ENCODE peak calls at places on chromosomes 4 and X, in seven cellular contexts. H, W, I, R, V, G and E are unnamed samples.

GRCh38 chrX:31199051-31199769 is 127.4 kb upstream of the FTHL17 start:
- DNase-seq in H (no peak), W (peak), I (no peak), R (no peak), V (no peak), G (no peak), E (peak)

GRCh38 chr4:124710911-124711310 is 1.6 kb downstream of the ANKRD50 start:
- DNase-seq in H (no peak), W (peak), I (no peak), R (no peak), V (no peak), G (no peak), E (peak)

GRCh38 chrX:45850197-45850774 is 649.6 kb upstream of the DIPK2B start:
- DNase-seq in H (peak), W (peak), I (no peak), R (peak), V (no peak), G (no peak), E (peak)

GRCh38 chr4:77618383-77619241 is 13.0 kb downstream of the CXCL13 start:
- DNase-seq in H (peak), W (peak), I (peak), R (peak), V (peak), G (peak), E (peak)

GRCh38 chr4:56434599-56435000 is 815 bp downstream of the PPAT start:
- DNase-seq in H (peak), W (no peak), I (no peak), R (no peak), V (no peak), G (no peak), E (peak)

GRCh38 chr4:152363086-152363485 is 172.8 kb downstream of the FBXW7 start:
- DNase-seq in H (no peak), W (no peak), I (no peak), R (no peak), V (no peak), G (no peak), E (peak)

GRCh38 chr4:22713841-22714240 is 21.1 kb downstream of the GBA3 start:
- DNase-seq in H (no peak), W (no peak), I (no peak), R (no peak), V (no peak), G (no peak), E (no peak)

GRCh38 chr4:18020145-18020670 is 1.3 kb downstream of the LCORL start:
- DNase-seq in H (peak), W (peak), I (no peak), R (peak), V (no peak), G (peak), E (peak)

GRCh38 chr4:150329338-150329737 is 251.1 kb downstream of the DCLK2 start:
- DNase-seq in H (no peak), W (no peak), I (no peak), R (no peak), V (no peak), G (no peak), E (no peak)

GRCh38 chrX:41664307-41665299 is 24.2 kb upstream of the GPR34 start:
- DNase-seq in H (no peak), W (no peak), I (no peak), R (no peak), V (no peak), G (no peak), E (peak)

GRCh38 chr4:89113415-89113814 is 2.1 kb downstream of the TIGD2 start:
- DNase-seq in H (no peak), W (no peak), I (no peak), R (no peak), V (no peak), G (no peak), E (no peak)

GRCh38 chr4:4735136-4735754 is 124.2 kb upstream of the MSX1 start:
- DNase-seq in H (no peak), W (no peak), I (no peak), R (no peak), V (no peak), G (no peak), E (no peak)

GRCh38 chr4:108107729-108108382 is 60.9 kb downstream of the LEF1 start:
- DNase-seq in H (no peak), W (no peak), I (no peak), R (no peak), V (no peak), G (no peak), E (no peak)

GRCh38 chrX:134469481-134469880 is 9.5 kb downstream of the HPRT1 start:
- DNase-seq in H (no peak), W (no peak), I (no peak), R (no peak), V (no peak), G (no peak), E (peak)

GRCh38 chr4:52646096-52646495 is 13.0 kb downstream of the USP46 start:
- DNase-seq in H (no peak), W (no peak), I (no peak), R (no peak), V (no peak), G (no peak), E (no peak)

GRCh38 chr4:121397941-121398601 is 17.3 kb upstream of the QRFPR start:
- DNase-seq in H (no peak), W (no peak), I (no peak), R (no peak), V (no peak), G (no peak), E (no peak)

GRCh38 chrX:434946-435345 is 48.2 kb upstream of the PPP2R3B start:
- DNase-seq in H (no peak), W (no peak), I (no peak), R (no peak), V (no peak), G (no peak), E (no peak)

GRCh38 chr4:27790911-27791310 is 930.3 kb downstream of the STIM2 start:
- DNase-seq in H (no peak), W (no peak), I (no peak), R (no peak), V (no peak), G (no peak), E (peak)

GRCh38 chr4:31995943-31996901 is 1276.1 kb downstream of the PCDH7 start:
- DNase-seq in H (peak), W (peak), I (no peak), R (peak), V (no peak), G (no peak), E (no peak)

GRCh38 chrX:129984196-129984962 is 1.9 kb downstream of the BCORL1 start:
- DNase-seq in H (peak), W (peak), I (peak), R (peak), V (no peak), G (peak), E (peak)

GRCh38 chr4:111905511-111905910 is 239.7 kb upstream of the FAM241A start:
- DNase-seq in H (no peak), W (no peak), I (no peak), R (no peak), V (no peak), G (no peak), E (no peak)

GRCh38 chr4:20203508-20203907 is 48.2 kb upstream of the SLIT2 start:
- DNase-seq in H (no peak), W (no peak), I (no peak), R (no peak), V (no peak), G (no peak), E (peak)

GRCh38 chr4:76199664-76200211 is 13.9 kb downstream of the SCARB2 start:
- DNase-seq in H (no peak), W (no peak), I (no peak), R (peak), V (no peak), G (peak), E (no peak)

GRCh38 chrX:2867191-2867590 is 38.5 kb downstream of the GYG2 start:
- DNase-seq in H (no peak), W (no peak), I (no peak), R (no peak), V (no peak), G (no peak), E (no peak)

GRCh38 chrX:10032147-10032546 is 65.0 kb downstream of the CLDN34 start:
- DNase-seq in H (no peak), W (no peak), I (no peak), R (no peak), V (no peak), G (no peak), E (no peak)

GRCh38 chrX:84187501-84188319 is at the start of gene RPS6KA6:
- DNase-seq in H (peak), W (peak), I (peak), R (peak), V (no peak), G (no peak), E (peak)

GRCh38 chr4:122456228-122457106 is at the start of gene IL2:
- DNase-seq in H (no peak), W (no peak), I (no peak), R (no peak), V (no peak), G (no peak), E (no peak)

GRCh38 chr4:20658456-20658855 is 41.8 kb upstream of the PACRGL start:
- DNase-seq in H (no peak), W (no peak), I (no peak), R (no peak), V (no peak), G (no peak), E (no peak)

GRCh38 chr4:183255487-183255886 is 64.6 kb downstream of the CLDN22 start:
- DNase-seq in H (no peak), W (no peak), I (no peak), R (no peak), V (no peak), G (no peak), E (peak)

GRCh38 chr4:72063726-72064125 is 31.9 kb downstream of the NPFFR2 start:
- DNase-seq in H (no peak), W (no peak), I (no peak), R (no peak), V (no peak), G (no peak), E (no peak)

GRCh38 chr4:25867781-25868180 is 5.0 kb upstream of the SEL1L3 start:
- DNase-seq in H (no peak), W (no peak), I (no peak), R (no peak), V (no peak), G (no peak), E (no peak)

GRCh38 chr4:25872851-25873631 is 10.3 kb upstream of the SEL1L3 start:
- DNase-seq in H (no peak), W (no peak), I (no peak), R (no peak), V (no peak), G (peak), E (no peak)

GRCh38 chr4:25865586-25865985 is 2.8 kb upstream of the SEL1L3 start:
- DNase-seq in H (no peak), W (peak), I (no peak), R (peak), V (peak), G (peak), E (peak)

GRCh38 chr4:25873632-25874129 is 10.9 kb upstream of the SEL1L3 start:
- DNase-seq in H (no peak), W (no peak), I (no peak), R (no peak), V (no peak), G (no peak), E (no peak)

DNA sequence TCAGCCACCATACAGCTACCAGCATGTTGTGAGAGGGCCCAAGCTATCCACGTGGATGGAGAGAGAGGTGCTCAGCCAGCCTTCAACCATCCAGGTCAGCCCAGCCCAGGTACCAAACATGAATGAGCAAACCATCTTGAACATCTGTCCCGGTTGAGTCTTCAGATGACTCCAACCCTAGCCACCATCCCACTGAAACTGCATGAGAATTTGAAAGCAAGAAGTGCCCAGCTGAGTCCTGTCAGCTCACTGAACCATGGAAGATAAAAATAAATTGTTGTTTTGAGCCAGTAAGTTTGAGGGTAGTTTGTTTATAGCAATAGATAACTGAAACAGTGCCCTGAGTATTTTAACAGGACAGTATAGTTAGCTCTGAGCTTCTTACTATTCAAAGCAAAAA is 7.3 kb upstream of the SEL1L3 start:
- DNase-seq in H (no peak), W (no peak), I (no peak), R (no peak), V (no peak), G (peak), E (no peak)
- H3K4me2 ChIP-seq in H (no peak), W (no peak), I (no peak), R (no peak), V (no peak), G (peak), E (no peak)

GRCh38 chr4:169266661-169267060 is 4.1 kb downstream of the SH3RF1 start:
- DNase-seq in H (no peak), W (no peak), I (no peak), R (no peak), V (no peak), G (no peak), E (peak)
- TF ChIP-seq EZH2phosphoT487 in H (no peak), W (no peak), I (no peak), R (no peak), V (no peak), G (no peak), E (no peak)

GRCh38 chrX:124217289-124218251 is 114.9 kb upstream of the TEX13D start:
- DNase-seq in H (peak), W (no peak), I (no peak), R (peak), V (no peak), G (peak), E (peak)
- H3K4me2 ChIP-seq in H (peak), W (no peak), I (peak), R (peak), V (no peak), G (peak), E (no peak)

DNA sequence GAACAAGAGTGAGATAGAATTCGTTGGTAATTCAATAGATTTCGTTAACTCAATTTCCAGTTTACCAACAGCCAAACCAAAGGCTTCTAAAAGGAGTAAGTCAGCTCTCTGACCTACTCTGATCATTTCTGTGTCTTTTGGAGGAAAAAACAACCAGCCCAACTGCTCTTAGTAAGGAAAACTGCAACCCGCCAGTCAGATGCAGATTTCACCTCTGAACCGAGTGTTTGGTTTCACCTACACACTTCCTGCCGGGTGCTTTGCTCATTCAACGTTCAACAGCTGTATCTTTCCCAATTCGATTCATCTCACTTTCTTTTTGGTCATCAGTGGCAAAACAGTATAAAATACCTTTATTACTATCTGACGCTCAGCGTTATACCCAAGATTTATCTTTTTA is 24.5 kb downstream of the TMSB4X start:
- DNase-seq in H (no peak), W (no peak), I (no peak), R (peak), V (no peak), G (peak), E (no peak)
- TF ChIP-seq EZH2phosphoT487 in H (no peak), W (no peak), I (no peak), R (no peak), V (no peak), G (no peak), E (no peak)

DNA sequence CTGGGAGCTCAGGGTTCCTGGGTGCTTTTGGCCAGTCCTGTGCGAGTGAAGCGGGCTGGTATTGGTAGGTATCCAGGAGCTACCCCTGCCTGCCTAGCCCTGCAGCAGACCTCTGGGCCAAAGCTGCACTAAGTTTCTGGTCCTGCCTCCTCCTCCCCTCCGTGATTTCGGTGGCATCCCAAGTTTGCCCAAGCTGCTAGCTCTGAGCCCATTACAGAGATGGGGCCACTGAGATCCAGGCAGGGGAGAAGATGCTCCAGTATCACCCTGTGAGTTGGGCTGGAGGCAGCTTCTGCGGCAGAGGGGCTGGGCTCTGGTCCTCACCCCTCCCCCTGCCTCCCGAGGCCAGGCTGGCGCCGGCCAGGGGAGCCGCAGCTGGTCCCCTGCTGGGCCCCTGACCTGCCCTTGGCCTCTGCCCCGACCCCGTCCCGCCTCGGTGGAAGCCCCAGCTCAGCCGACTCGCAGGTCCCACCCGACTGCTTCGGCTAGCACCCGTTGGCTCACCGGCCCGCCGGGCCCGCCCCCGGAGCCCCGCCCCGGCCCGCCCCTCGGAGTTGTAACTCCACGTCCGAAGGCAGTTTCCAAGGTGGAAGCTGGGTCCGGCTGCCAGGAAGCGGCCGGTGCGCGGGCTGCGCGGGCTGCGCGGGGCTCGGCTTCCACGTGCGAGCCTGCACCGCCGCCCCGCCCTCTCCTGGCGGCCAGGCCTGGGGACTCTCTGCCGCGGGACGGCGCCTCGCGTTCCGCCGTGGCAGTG is at the start of gene DUSP9:
- DNase-seq in H (peak), W (peak), I (peak), R (peak), V (no peak), G (no peak), E (peak)
- H3K4me2 ChIP-seq in H (peak), W (peak), I (no peak), R (peak), V (peak), G (no peak), E (peak)

GRCh38 chrX:106613277-106613676 is 1.5 kb downstream of the RADX start:
- DNase-seq in H (no peak), W (no peak), I (no peak), R (no peak), V (no peak), G (no peak), E (no peak)
- TF ChIP-seq EZH2phosphoT487 in H (no peak), W (no peak), I (no peak), R (no peak), V (no peak), G (no peak), E (no peak)

DNA sequence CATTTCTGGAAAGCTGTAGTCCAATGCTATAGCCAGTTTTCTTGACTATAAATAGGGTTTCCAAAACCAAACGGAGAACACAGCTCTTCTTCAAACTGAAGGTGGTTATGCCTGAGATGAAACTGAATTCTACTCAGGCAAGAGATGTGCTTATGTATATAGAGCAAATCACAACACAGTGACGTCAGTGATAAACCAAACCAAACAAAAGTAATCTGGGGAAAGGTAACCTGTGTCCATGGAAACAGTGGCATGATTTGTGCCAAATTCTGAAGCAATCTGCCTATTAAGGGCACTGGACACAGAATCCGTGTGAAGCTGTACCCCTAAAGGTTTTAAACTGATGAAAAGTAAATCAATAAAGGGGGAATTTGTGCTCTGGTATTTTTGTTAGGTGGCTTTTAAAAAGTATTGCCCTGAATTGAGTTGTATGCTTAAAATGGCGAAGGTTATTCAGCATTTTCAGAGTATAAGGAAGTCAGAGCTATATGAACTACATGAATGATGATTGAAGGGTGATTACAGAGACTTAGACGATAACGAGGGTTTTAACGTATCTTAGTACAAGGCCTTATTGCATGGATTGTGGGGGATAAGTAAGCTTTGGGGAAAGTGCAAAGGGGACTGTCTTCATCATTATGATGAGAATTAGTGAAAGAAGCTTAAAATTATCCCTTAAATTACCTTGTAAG is 38.6 kb downstream of the NPY5R start:
- DNase-seq in H (no peak), W (no peak), I (no peak), R (no peak), V (no peak), G (no peak), E (no peak)
- H3K4me2 ChIP-seq in H (no peak), W (no peak), I (no peak), R (no peak), V (no peak), G (no peak), E (no peak)

DNA sequence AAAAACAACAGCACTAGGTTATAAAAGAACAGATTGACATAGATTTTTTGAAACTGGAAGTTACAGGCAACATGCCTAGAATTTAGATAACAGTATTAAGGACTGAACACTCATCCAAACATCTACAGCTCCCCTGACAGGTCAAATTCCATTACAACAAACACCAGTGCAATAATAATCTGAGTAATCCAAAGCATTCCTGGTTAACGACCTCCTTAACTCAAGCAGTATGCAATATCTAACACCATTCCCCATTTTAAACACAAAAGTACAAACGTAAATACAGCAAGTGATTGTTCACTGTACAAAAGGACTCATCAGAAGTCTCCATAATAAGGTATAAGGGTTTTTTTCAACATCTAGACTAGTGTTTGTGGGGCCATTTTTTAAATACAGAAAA is 30.5 kb downstream of the TSPAN5 start:
- DNase-seq in H (no peak), W (no peak), I (no peak), R (no peak), V (peak), G (no peak), E (peak)
- TF ChIP-seq EZH2phosphoT487 in H (no peak), W (no peak), I (no peak), R (no peak), V (no peak), G (no peak), E (no peak)

GRCh38 chrX:124223524-124223923 is 108.9 kb upstream of the TEX13D start:
- DNase-seq in H (peak), W (no peak), I (no peak), R (peak), V (no peak), G (no peak), E (no peak)
- H3K4me2 ChIP-seq in H (peak), W (no peak), I (no peak), R (no peak), V (no peak), G (no peak), E (no peak)